ENCODE peak calls at places on chromosomes 4 and X, in eight cellular contexts. M is ELR, U is GM12865, B is SW 1271, R is thoracic aorta, J is left colon, X is uterus, W is EH. V is an unnamed sample.

GRCh38 chr4:120286813-120287212 is 220.2 kb upstream of the MAD2L1 start:
- DNase-seq in R (no peak), W (no peak), B (no peak), X (no peak), U (no peak), J (no peak), M (no peak), V (no peak)

GRCh38 chrX:45479835-45480422 is 279.3 kb upstream of the DIPK2B start:
- DNase-seq in B (peak), R (no peak), X (no peak), U (no peak), M (peak), J (no peak), W (peak), V (no peak)

GRCh38 chr4:67581208-67581857 is 22.8 kb downstream of the STAP1 start:
- DNase-seq in J (no peak), W (no peak), B (no peak), U (peak), X (no peak), M (no peak), R (no peak), V (no peak)

GRCh38 chrX:38052096-38052495 is 45.7 kb downstream of the SYTL5 start:
- DNase-seq in X (no peak), W (peak), B (peak), M (peak), U (no peak), R (no peak), J (no peak), V (no peak)

GRCh38 chr4:45453258-45453841 is 670.5 kb downstream of the GABRG1 start:
- DNase-seq in U (peak), R (no peak), B (peak), X (no peak), W (no peak), M (peak), J (no peak), V (no peak)

GRCh38 chr4:109332926-109333464 is 30.5 kb upstream of the COL25A1 start:
- DNase-seq in W (no peak), M (peak), B (no peak), U (peak), J (no peak), X (no peak), R (no peak), V (peak)

GRCh38 chr4:56434599-56435000 is 815 bp downstream of the PPAT start:
- DNase-seq in X (no peak), R (no peak), M (no peak), J (no peak), U (no peak), W (no peak), B (no peak), V (no peak)

GRCh38 chrX:72201836-72202536 is 20.4 kb downstream of the PIN4 start:
- DNase-seq in U (no peak), J (no peak), R (no peak), W (peak), B (peak), X (no peak), M (peak), V (no peak)

GRCh38 chrX:16786791-16787735 is 797 bp downstream of the TXLNG start:
- DNase-seq in U (peak), W (peak), X (peak), M (peak), B (no peak), J (no peak), R (no peak), V (no peak)

GRCh38 chr4:123676550-123677229 is 280.1 kb downstream of the SPRY1 start:
- DNase-seq in U (no peak), R (no peak), B (no peak), M (no peak), J (no peak), X (no peak), W (no peak), V (no peak)